ENCODE peak calls at places on chromosomes 1 and 21, in seven cellular contexts. Q is neural progenitor cell, E is foreskin fibroblast, Z is GM13976, I is tibial nerve, D is B cell, Y is Calu3. C is an unnamed sample.

GRCh38 chr1:40868051-40868723 is 6.0 kb upstream of the CITED4 start:
- DNase-seq in D (no peak), I (no peak), Y (peak), E (peak), Q (no peak), Z (no peak), C (no peak)

GRCh38 chr1:13725714-13726175 is 25.8 kb downstream of the PRDM2 start:
- DNase-seq in I (no peak), Z (peak), E (peak), Q (peak), Y (peak), D (peak), C (peak)

GRCh38 chr1:23167353-23168078 is 1.1 kb downstream of the LUZP1 start:
- DNase-seq in Q (peak), E (peak), Y (peak), I (no peak), Z (peak), D (peak), C (peak)

GRCh38 chr1:24929876-24930702 is at the start of gene RUNX3:
- DNase-seq in Q (peak), Z (peak), E (peak), I (no peak), D (peak), Y (peak), C (peak)

GRCh38 chr1:85697895-85698294 is 10.3 kb downstream of the ZNHIT6 start:
- DNase-seq in Q (no peak), E (no peak), Y (no peak), D (no peak), Z (no peak), I (no peak), C (no peak)

GRCh38 chr1:16183157-16183556 is 27.3 kb upstream of the EPHA2 start:
- DNase-seq in Y (no peak), Q (no peak), D (no peak), I (peak), Z (no peak), E (peak), C (no peak)

GRCh38 chr1:84385347-84385746 is 12.9 kb upstream of the DNASE2B start:
- DNase-seq in E (no peak), Z (no peak), I (no peak), Q (no peak), D (no peak), Y (no peak), C (no peak)

GRCh38 chr1:222283147-222283768 is 264.6 kb downstream of the HHIPL2 start:
- DNase-seq in Q (no peak), I (no peak), Y (no peak), D (no peak), Z (no peak), E (peak), C (no peak)

GRCh38 chr1:68210027-68210426 is 22.3 kb downstream of the WLS start:
- DNase-seq in Q (no peak), Y (no peak), I (no peak), E (no peak), D (no peak), Z (no peak), C (no peak)

GRCh38 chr1:62384276-62385005 is 52.4 kb upstream of the USP1 start:
- DNase-seq in D (no peak), I (peak), Y (no peak), E (peak), Z (no peak), Q (no peak), C (no peak)

GRCh38 chr1:228646717-228647522 is 88.4 kb upstream of the RHOU start:
- DNase-seq in Y (no peak), I (peak), Q (peak), D (peak), Z (peak), E (peak), C (peak)
- TF ChIP-seq CTCF in Y (no peak), I (no peak), Q (no peak), D (no peak), Z (no peak), E (no peak), C (no peak)

GRCh38 chr21:37028579-37028978 is 22.1 kb downstream of the RIPPLY3 start:
- DNase-seq in I (no peak), Z (no peak), Q (no peak), Y (no peak), E (peak), D (no peak), C (no peak)
- TF ChIP-seq CTCF in I (no peak), Z (no peak), Q (no peak), Y (no peak), E (no peak), D (no peak), C (no peak)

DNA sequence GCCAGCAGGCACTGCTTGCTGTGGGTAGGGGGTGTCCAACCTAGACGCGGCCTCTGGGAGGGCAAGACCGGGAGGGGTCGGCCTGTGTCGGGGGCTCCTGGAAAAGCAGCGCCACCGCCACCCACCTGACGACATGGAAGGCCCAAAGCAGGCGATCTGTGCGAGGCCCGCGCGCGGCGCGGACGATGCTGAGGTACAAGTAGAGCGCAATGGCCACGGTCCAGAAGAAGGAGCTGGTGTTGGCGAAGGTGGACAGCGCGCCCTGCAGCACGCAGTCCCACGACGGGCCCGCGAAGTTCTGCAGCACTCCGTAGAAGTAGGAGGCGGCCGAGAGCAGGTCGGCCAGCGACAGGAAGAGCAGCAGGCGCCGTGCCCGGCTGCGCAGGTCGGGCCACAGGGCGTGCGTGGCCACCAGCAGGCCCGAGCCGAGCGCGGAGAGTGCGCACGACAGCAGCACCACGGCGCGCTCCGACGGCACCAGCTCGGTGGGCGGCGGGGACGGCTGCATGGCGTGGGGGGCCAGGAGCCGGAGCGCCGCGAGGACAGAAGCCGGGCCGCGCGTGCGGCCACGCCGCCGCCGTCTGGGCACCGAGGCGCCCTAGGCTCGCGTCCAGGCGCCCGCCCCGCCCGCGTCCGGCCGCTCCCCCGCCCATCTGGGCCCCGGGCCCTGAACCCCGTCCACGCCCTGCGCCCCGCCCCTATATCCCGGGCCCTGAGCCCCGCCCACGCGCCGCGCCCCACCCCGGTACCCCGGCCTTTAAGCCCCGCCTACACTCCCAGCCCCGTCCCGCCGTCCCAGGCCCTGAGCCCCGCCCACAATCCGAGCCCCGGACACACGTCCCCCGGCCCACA is at the start of gene GPR157:
- DNase-seq in Q (peak), Y (peak), I (peak), E (peak), D (peak), Z (peak), C (peak)
- TF ChIP-seq CTCF in Q (peak), Y (no peak), I (peak), E (no peak), D (no peak), Z (peak), C (no peak)

GRCh38 chr1:248268178-248268577 is 9.6 kb downstream of the OR2T33 start:
- DNase-seq in E (no peak), Y (no peak), Z (no peak), D (no peak), Q (no peak), I (no peak), C (no peak)
- TF ChIP-seq CTCF in E (no peak), Y (no peak), Z (no peak), D (no peak), Q (no peak), I (no peak), C (no peak)

GRCh38 chr1:2460996-2461751 is 14.9 kb upstream of the PLCH2 start:
- DNase-seq in Z (no peak), Y (no peak), D (no peak), I (no peak), E (no peak), Q (no peak), C (no peak)

GRCh38 chr1:2460203-2460602 is 15.9 kb upstream of the PLCH2 start:
- DNase-seq in Z (no peak), I (no peak), E (no peak), Y (no peak), Q (no peak), D (no peak), C (no peak)

GRCh38 chr1:2462819-2463218 is 13.3 kb upstream of the PLCH2 start:
- DNase-seq in D (no peak), E (no peak), Z (no peak), Y (no peak), I (no peak), Q (no peak), C (no peak)

GRCh38 chr1:2457444-2457843 is 18.6 kb upstream of the PLCH2 start:
- DNase-seq in I (no peak), Q (no peak), E (no peak), Z (no peak), D (no peak), Y (no peak), C (no peak)

GRCh38 chr1:2459757-2460156 is 16.3 kb upstream of the PLCH2 start:
- DNase-seq in Y (no peak), I (no peak), E (peak), D (no peak), Q (peak), Z (no peak), C (no peak)
- TF ChIP-seq CTCF in Y (no peak), I (no peak), E (no peak), D (no peak), Q (peak), Z (no peak), C (no peak)

GRCh38 chr1:19179597-19180271 is 30.3 kb downstream of the UBR4 start:
- DNase-seq in E (peak), D (no peak), Z (no peak), Q (peak), Y (no peak), I (no peak), C (peak)
- TF ChIP-seq CTCF in E (peak), D (peak), Z (no peak), Q (peak), Y (no peak), I (no peak), C (peak)